ENCODE peak calls at places on chromosomes 5 and 9, in four cellular contexts. P is WTC11, B is cardiac muscle cell, U is lower lobe of right lung. V is an unnamed sample.

GRCh38 chr9:98767196-98767595 is 29.2 kb downstream of the ANKS6 start:
- DNase-seq in P (no peak), B (no peak), U (no peak), V (no peak)

GRCh38 chr9:88742483-88742882 is 207.5 kb downstream of the NXNL2 start:
- DNase-seq in P (no peak), B (peak), U (no peak), V (no peak)

GRCh38 chr9:6672118-6672517 is 26.6 kb upstream of the GLDC start:
- DNase-seq in P (no peak), B (no peak), U (no peak), V (no peak)

GRCh38 chr5:41156739-41157138 is 56.6 kb downstream of the C6 start:
- DNase-seq in P (no peak), B (peak), U (no peak), V (no peak)

GRCh38 chr9:115015018-115015635 is 84.7 kb upstream of the TNFSF8 start:
- DNase-seq in P (peak), B (peak), U (no peak), V (peak)

GRCh38 chr5:171660438-171660837 is 125.2 kb upstream of the SMIM23 start:
- DNase-seq in P (no peak), B (no peak), U (no peak), V (no peak)

GRCh38 chr5:138068742-138069375 is 15.0 kb upstream of the WNT8A start:
- DNase-seq in P (peak), B (peak), U (peak), V (peak)

GRCh38 chr9:34589656-34590375 is at the start of gene CNTFR:
- DNase-seq in P (peak), B (no peak), U (peak), V (no peak)

GRCh38 chr9:109458453-109459211 is 39.5 kb downstream of the PTPN3 start:
- DNase-seq in P (no peak), B (no peak), U (no peak), V (no peak)

GRCh38 chr5:140240987-140241706 is 61.8 kb downstream of the PFDN1 start:
- DNase-seq in P (peak), B (peak), U (peak), V (peak)

GRCh38 chr9:125558453-125559084 is 148.4 kb downstream of the MAPKAP1 start:
- DNase-seq in P (peak), B (peak), U (no peak), V (peak)

GRCh38 chr9:119088002-119088401 is 281.2 kb downstream of the BRINP1 start:
- DNase-seq in P (no peak), B (no peak), U (no peak), V (no peak)

GRCh38 chr5:42429694-42430093 is 6.5 kb downstream of the GHR start:
- DNase-seq in P (no peak), B (no peak), U (no peak), V (no peak)

GRCh38 chr5:39022151-39022550 is 52.0 kb downstream of the RICTOR start:
- DNase-seq in P (no peak), B (no peak), U (no peak), V (no peak)

GRCh38 chr5:96146675-96147074 is 185.0 kb upstream of the ELL2 start:
- DNase-seq in P (no peak), B (peak), U (no peak), V (no peak)

GRCh38 chr5:89343666-89344065 is 460.7 kb upstream of the MEF2C start:
- DNase-seq in P (no peak), B (no peak), U (no peak), V (no peak)

GRCh38 chr9:93642961-93643360 is 66.6 kb downstream of the PHF2 start:
- DNase-seq in P (no peak), B (peak), U (no peak), V (no peak)

GRCh38 chr9:15357050-15357653 is 50.1 kb upstream of the TTC39B start:
- DNase-seq in P (peak), B (no peak), U (peak), V (no peak)

GRCh38 chr9:38068616-38068865 is 486 bp downstream of the SHB start:
- DNase-seq in P (no peak), B (peak), U (no peak), V (peak)

GRCh38 chr9:92576175-92576574 is 40.4 kb upstream of the ECM2 start:
- DNase-seq in P (no peak), B (no peak), U (no peak), V (no peak)

GRCh38 chr5:113450366-113451328 is 15.9 kb upstream of the TSSK1B start:
- DNase-seq in P (no peak), B (no peak), U (no peak), V (no peak)

GRCh38 chr5:42648910-42649309 is 107.7 kb upstream of the CCDC152 start:
- DNase-seq in P (no peak), B (no peak), U (no peak), V (no peak)

GRCh38 chr5:1882337-1883119 is at the start of gene IRX4:
- DNase-seq in P (peak), B (peak), U (peak), V (no peak)

GRCh38 chr9:134968011-134968822 is 50.5 kb upstream of the FCN1 start:
- DNase-seq in P (no peak), B (peak), U (peak), V (no peak)

GRCh38 chr5:139486201-139486600 is 3.6 kb upstream of the STING1 start:
- DNase-seq in P (peak), B (no peak), U (no peak), V (no peak)

GRCh38 chr5:132259061-132259851 is 1.8 kb downstream of the PDLIM4 start:
- DNase-seq in P (no peak), B (peak), U (no peak), V (peak)

GRCh38 chr5:74201334-74202081 is 439.0 kb downstream of the ENC1 start:
- DNase-seq in P (no peak), B (peak), U (no peak), V (no peak)

GRCh38 chr5:68033961-68034581 is 181.5 kb upstream of the PIK3R1 start:
- DNase-seq in P (no peak), B (peak), U (peak), V (no peak)

GRCh38 chr9:92558612-92559374 is 23.0 kb upstream of the ECM2 start:
- DNase-seq in P (no peak), B (no peak), U (no peak), V (no peak)

DNA sequence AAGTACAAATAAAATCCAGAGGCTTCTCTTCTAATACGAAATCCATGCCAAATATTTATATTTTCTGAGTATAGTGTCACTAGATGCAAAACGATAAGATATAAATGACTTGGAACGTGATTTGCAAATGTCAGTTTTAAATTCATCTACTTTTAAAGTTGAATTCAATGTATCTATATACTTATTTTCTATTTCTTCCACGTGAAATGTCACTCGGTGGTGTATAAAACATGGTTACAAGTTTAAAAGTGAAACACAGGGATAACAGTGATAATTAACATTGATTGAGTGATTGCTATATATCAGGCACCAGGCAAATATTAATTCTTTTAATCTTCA is 54.8 kb downstream of the HINT1 start:
- DNase-seq in P (no peak), B (no peak), U (no peak), V (no peak)
- TF ChIP-seq CTCF in P (no peak), B (no peak), U (no peak), V (no peak)

DNA sequence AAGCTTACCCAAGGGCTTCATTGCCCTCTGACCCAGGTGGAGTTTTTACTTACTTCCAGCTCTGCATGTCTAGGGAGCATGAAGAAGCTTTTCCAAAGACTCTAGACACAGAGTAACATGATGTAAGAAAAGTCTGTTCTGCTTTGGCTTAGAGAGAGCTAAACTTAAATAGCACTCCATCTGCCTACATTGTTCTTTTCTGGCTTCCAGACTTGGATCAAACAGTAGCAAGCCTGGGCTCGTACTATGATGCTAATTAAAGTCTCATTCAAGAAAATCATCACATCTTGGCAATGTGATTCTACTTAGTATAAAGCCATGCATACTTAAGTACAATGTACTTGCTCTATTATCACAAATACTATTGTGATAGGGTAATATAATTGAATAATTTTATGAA is 112.2 kb downstream of the SNCAIP start:
- DNase-seq in P (no peak), B (no peak), U (no peak), V (no peak)
- TF ChIP-seq CTCF in P (no peak), B (no peak), U (no peak), V (no peak)

DNA sequence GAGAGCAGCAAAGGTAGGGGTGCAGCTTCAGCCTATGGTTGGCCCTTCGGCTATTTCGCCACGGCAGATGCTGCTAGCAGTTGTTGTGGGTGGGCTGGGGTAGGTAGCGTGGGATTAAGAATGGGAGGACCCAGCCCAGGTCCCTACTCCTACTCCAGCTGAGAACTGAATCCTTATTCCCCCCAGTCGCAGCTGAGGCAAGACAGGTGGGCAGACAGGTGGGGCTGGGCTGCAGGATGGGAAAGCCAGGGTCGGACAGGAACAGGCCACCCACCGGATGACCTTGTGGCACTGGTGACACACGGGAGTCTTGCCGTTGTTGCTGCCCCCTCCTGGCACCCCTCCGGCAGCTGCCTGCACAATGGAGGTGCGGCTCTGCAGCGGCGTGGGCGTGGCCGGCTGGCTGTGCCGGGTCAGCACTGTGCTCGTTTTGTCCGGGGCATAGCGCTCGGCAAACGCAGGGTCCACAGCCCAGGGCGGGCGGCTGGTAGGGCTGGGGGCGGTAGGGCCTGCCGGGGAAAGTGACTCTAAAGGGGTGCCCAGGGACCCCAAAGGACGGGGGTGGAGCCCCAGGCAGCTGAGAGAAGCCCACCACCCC is 8.2 kb downstream of the PDLIM7 start:
- DNase-seq in P (peak), B (no peak), U (no peak), V (no peak)
- TF ChIP-seq CTCF in P (no peak), B (no peak), U (no peak), V (no peak)

DNA sequence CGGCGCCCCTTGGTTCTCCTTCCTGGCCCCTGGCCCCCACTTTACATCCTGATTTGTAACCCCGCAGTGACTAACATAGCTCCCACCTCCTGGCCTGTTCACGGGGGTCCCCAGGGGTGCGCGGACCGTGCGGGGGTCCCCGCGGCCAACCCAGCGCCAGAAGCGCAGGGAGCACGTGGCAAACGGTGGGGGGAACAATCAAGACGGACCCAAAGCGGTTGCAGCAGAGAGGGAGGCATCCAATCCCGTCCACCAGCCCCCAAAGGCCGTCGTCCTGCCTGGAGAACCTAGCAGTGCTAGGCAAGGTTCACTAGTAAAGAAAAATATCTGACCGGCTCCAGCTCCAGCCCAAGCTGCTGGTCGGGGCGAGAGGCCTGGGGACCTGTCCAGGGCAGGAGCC is 201.5 kb downstream of the AUH start:
- DNase-seq in P (no peak), B (no peak), U (no peak), V (no peak)
- TF ChIP-seq CTCF in P (no peak), B (no peak), U (no peak), V (no peak)